ENCODE peak calls at places on chromosome 1, in six cellular contexts. One of them, this sample, is unnamed.

GRCh38 chr1:116951175-116951935 is 41.6 kb downstream of the PTGFRN start:
- DNase-seq in body of pancreas: no peak
- DNase-seq in ascending aorta: peak; percentile 78
- DNase-seq in CD8-positive, alpha-beta memory T cell: no peak
- DNase-seq in transverse colon: peak; percentile 47
- DNase-seq in mesendoderm: no peak
- DNase-seq in this sample: no peak

GRCh38 chr1:207838156-207839082 is 72.5 kb downstream of the CD34 start:
- DNase-seq in transverse colon: no peak
- DNase-seq in mesendoderm: no peak
- DNase-seq in ascending aorta: peak; percentile 69
- DNase-seq in body of pancreas: peak; percentile 73
- DNase-seq in CD8-positive, alpha-beta memory T cell: no peak
- DNase-seq in this sample: no peak

GRCh38 chr1:46256523-46256922 is 9.0 kb downstream of the RAD54L start:
- DNase-seq in body of pancreas: no peak
- DNase-seq in mesendoderm: no peak
- DNase-seq in transverse colon: no peak
- DNase-seq in CD8-positive, alpha-beta memory T cell: no peak
- DNase-seq in ascending aorta: no peak
- DNase-seq in this sample: no peak

GRCh38 chr1:46718340-46718726 is 581 bp downstream of the EFCAB14 start:
- DNase-seq in ascending aorta: no peak
- DNase-seq in CD8-positive, alpha-beta memory T cell: no peak
- DNase-seq in body of pancreas: no peak
- DNase-seq in mesendoderm: peak; percentile 33
- DNase-seq in transverse colon: no peak
- DNase-seq in this sample: no peak

GRCh38 chr1:177077734-177078489 is 86.6 kb downstream of the ASTN1 start:
- DNase-seq in transverse colon: no peak
- DNase-seq in mesendoderm: no peak
- DNase-seq in CD8-positive, alpha-beta memory T cell: no peak
- DNase-seq in ascending aorta: no peak
- DNase-seq in body of pancreas: no peak
- DNase-seq in this sample: no peak

GRCh38 chr1:109214695-109215623 is 1.2 kb downstream of the SARS1 start:
- DNase-seq in CD8-positive, alpha-beta memory T cell: peak; percentile 18
- DNase-seq in body of pancreas: peak; percentile 34
- DNase-seq in transverse colon: peak; percentile 59
- DNase-seq in ascending aorta: no peak
- DNase-seq in mesendoderm: peak; percentile 93
- DNase-seq in this sample: peak; percentile 66

GRCh38 chr1:156973464-156973863 is 53.0 kb downstream of the LRRC71 start:
- DNase-seq in CD8-positive, alpha-beta memory T cell: no peak
- DNase-seq in ascending aorta: no peak
- DNase-seq in body of pancreas: no peak
- DNase-seq in mesendoderm: no peak
- DNase-seq in transverse colon: no peak
- DNase-seq in this sample: no peak

GRCh38 chr1:2232916-2233438 is 4.9 kb downstream of the SKI start:
- DNase-seq in body of pancreas: no peak
- DNase-seq in ascending aorta: no peak
- DNase-seq in mesendoderm: no peak
- DNase-seq in transverse colon: no peak
- DNase-seq in CD8-positive, alpha-beta memory T cell: no peak
- DNase-seq in this sample: no peak

GRCh38 chr1:188669715-188670114 is 1807.9 kb downstream of the BRINP3 start:
- DNase-seq in ascending aorta: no peak
- DNase-seq in mesendoderm: no peak
- DNase-seq in body of pancreas: no peak
- DNase-seq in transverse colon: no peak
- DNase-seq in CD8-positive, alpha-beta memory T cell: no peak
- DNase-seq in this sample: no peak

GRCh38 chr1:24021403-24022266 is 41.5 kb upstream of the SRSF10 start:
- DNase-seq in transverse colon: peak; percentile 46
- DNase-seq in mesendoderm: no peak
- DNase-seq in ascending aorta: no peak
- DNase-seq in body of pancreas: peak; percentile 44
- DNase-seq in CD8-positive, alpha-beta memory T cell: no peak
- DNase-seq in this sample: no peak

GRCh38 chr1:201229771-201230635 is 39.4 kb downstream of the IGFN1 start:
- DNase-seq in CD8-positive, alpha-beta memory T cell: no peak
- DNase-seq in mesendoderm: peak; percentile 68
- DNase-seq in transverse colon: no peak
- DNase-seq in body of pancreas: no peak
- DNase-seq in ascending aorta: no peak
- DNase-seq in this sample: peak; percentile 51

GRCh38 chr1:150159550-150159949 is 9.8 kb downstream of the PLEKHO1 start:
- DNase-seq in transverse colon: peak; percentile 42
- DNase-seq in CD8-positive, alpha-beta memory T cell: no peak
- DNase-seq in ascending aorta: no peak
- DNase-seq in body of pancreas: no peak
- DNase-seq in mesendoderm: no peak
- DNase-seq in this sample: no peak

GRCh38 chr1:162077900-162078299 is 8.4 kb downstream of the NOS1AP start:
- DNase-seq in body of pancreas: no peak
- DNase-seq in mesendoderm: no peak
- DNase-seq in CD8-positive, alpha-beta memory T cell: no peak
- DNase-seq in ascending aorta: no peak
- DNase-seq in transverse colon: no peak
- DNase-seq in this sample: no peak

GRCh38 chr1:21334214-21335087 is 44.2 kb upstream of the ECE1 start:
- DNase-seq in CD8-positive, alpha-beta memory T cell: peak; percentile 78
- DNase-seq in ascending aorta: peak; percentile 94
- DNase-seq in transverse colon: peak; percentile 83
- DNase-seq in body of pancreas: peak; percentile 65
- DNase-seq in mesendoderm: peak; percentile 84
- DNase-seq in this sample: peak; percentile 90

GRCh38 chr1:31423418-31423947 is 10.5 kb downstream of the SERINC2 start:
- DNase-seq in body of pancreas: no peak
- DNase-seq in CD8-positive, alpha-beta memory T cell: no peak
- DNase-seq in ascending aorta: no peak
- DNase-seq in mesendoderm: no peak
- DNase-seq in transverse colon: peak; percentile 40
- DNase-seq in this sample: no peak
- H3K4me3 ChIP-seq in body of pancreas: no peak overlapping the region
- H3K4me3 ChIP-seq in CD8-positive, alpha-beta memory T cell: no peak overlapping the region
- H3K4me3 ChIP-seq in ascending aorta: no peak overlapping the region
- H3K4me3 ChIP-seq in mesendoderm: no peak overlapping the region
- H3K4me3 ChIP-seq in transverse colon: no peak overlapping the region
- H3K4me3 ChIP-seq in this sample: no peak overlapping the region

GRCh38 chr1:209655832-209656231 is 3.6 kb upstream of the LAMB3 start:
- DNase-seq in transverse colon: peak; percentile 46
- DNase-seq in ascending aorta: no peak
- DNase-seq in CD8-positive, alpha-beta memory T cell: no peak
- DNase-seq in mesendoderm: no peak
- DNase-seq in body of pancreas: peak; percentile 47
- DNase-seq in this sample: no peak

GRCh38 chr1:209657918-209658317 is 5.7 kb upstream of the LAMB3 start:
- DNase-seq in ascending aorta: no peak
- DNase-seq in mesendoderm: no peak
- DNase-seq in CD8-positive, alpha-beta memory T cell: no peak
- DNase-seq in body of pancreas: no peak
- DNase-seq in transverse colon: no peak
- DNase-seq in this sample: no peak

GRCh38 chr1:209659909-209660308 is 7.7 kb upstream of the LAMB3 start:
- DNase-seq in body of pancreas: no peak
- DNase-seq in transverse colon: no peak
- DNase-seq in mesendoderm: no peak
- DNase-seq in ascending aorta: no peak
- DNase-seq in CD8-positive, alpha-beta memory T cell: no peak
- DNase-seq in this sample: no peak

GRCh38 chr1:209655412-209655811 is 3.2 kb upstream of the LAMB3 start:
- DNase-seq in body of pancreas: no peak
- DNase-seq in CD8-positive, alpha-beta memory T cell: no peak
- DNase-seq in ascending aorta: no peak
- DNase-seq in transverse colon: no peak
- DNase-seq in mesendoderm: no peak
- DNase-seq in this sample: no peak

GRCh38 chr1:209657140-209657879 is 5.1 kb upstream of the LAMB3 start:
- DNase-seq in mesendoderm: no peak
- DNase-seq in transverse colon: no peak
- DNase-seq in ascending aorta: no peak
- DNase-seq in body of pancreas: no peak
- DNase-seq in CD8-positive, alpha-beta memory T cell: no peak
- DNase-seq in this sample: no peak
- H3K27me3 ChIP-seq in mesendoderm: no peaks in the 10 kb centered on the region
- H3K27me3 ChIP-seq in transverse colon: no peaks in the 10 kb centered on the region
- H3K27me3 ChIP-seq in ascending aorta: no peaks in the 10 kb centered on the region
- H3K27me3 ChIP-seq in body of pancreas: no peaks in the 10 kb centered on the region
- H3K27me3 ChIP-seq in CD8-positive, alpha-beta memory T cell: no peaks in the 10 kb centered on the region
- H3K27me3 ChIP-seq in this sample: no peaks in the 10 kb centered on the region

DNA sequence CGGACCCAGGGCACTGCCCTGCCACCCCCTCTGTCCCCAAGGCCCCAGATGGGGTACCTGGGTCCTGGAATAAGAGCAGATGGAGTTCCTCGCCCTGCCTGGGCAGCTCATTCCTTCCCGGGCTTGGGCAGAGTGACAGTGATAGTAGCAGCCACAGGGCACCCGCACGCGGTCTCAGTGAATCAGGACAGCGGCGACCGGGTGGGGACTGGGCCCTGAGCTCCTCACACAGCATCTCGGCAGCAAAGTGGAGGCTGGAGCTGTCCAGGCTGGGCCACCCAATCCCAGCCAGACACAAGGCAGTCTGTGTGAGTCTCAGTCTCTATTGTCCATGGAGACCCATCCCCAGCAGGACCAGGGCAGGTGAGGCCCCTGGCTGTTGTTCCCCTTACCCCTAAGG is 37.4 kb upstream of the CCDC27 start:
- DNase-seq in CD8-positive, alpha-beta memory T cell: no peak
- DNase-seq in transverse colon: no peak
- DNase-seq in ascending aorta: no peak
- DNase-seq in mesendoderm: no peak
- DNase-seq in body of pancreas: no peak
- DNase-seq in this sample: no peak
- H3K36me3 ChIP-seq in CD8-positive, alpha-beta memory T cell: no peaks in the 10 kb centered on the region
- H3K36me3 ChIP-seq in transverse colon: no peaks in the 10 kb centered on the region
- H3K36me3 ChIP-seq in ascending aorta: no peaks in the 10 kb centered on the region
- H3K36me3 ChIP-seq in mesendoderm: no peaks in the 10 kb centered on the region
- H3K36me3 ChIP-seq in body of pancreas: no peaks in the 10 kb centered on the region
- H3K36me3 ChIP-seq in this sample: no peaks in the 10 kb centered on the region

DNA sequence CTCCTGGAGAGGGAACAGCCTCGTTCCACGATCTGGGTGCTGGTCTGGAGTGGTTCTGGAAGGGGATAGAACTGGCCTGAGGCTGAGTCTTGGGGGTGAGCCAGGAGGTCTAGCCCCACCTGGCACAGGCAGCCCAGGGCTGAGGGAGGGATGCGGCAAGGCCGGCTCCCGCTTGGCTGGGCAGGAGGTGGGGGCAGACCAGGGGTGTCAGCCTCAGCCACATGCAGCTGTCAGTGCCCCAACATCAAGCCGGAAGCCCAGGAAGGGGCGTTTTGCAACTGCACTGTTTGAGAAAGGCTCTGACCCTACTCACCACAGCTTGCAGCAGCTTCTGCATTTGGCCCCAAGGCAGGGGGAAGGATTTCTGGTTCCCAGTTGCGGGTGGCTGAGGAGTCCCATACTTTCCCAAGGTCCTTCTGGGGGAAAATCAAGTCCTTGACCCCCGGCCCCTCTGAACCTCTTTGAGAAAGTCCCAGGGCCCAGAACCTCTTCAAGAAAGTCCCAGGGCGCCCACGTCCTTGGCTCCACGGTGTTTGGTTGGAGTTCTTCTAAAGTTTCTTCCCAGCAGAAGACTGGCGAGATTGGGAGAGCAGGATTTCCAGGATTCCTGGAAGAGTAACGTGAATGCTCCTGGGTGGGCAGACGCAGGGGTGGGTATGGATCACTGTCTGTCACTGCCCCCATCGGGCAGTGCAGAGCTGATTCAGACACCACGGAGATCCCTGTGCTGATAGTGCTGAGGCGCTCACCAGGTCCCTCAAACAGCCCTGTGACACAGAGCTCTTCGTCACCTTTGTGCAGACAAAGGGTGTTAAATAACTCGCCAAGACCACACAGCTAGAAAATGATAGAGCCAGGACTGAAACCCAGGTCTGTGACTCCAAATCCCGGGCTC is 2.2 kb downstream of the EFHD2 start:
- DNase-seq in mesendoderm: peak; percentile 90
- DNase-seq in transverse colon: peak; percentile 66
- DNase-seq in CD8-positive, alpha-beta memory T cell: no peak
- DNase-seq in ascending aorta: peak; percentile 77
- DNase-seq in body of pancreas: no peak
- DNase-seq in this sample: peak; percentile 60
- H3K4me3 ChIP-seq in mesendoderm: no peak overlapping the region
- H3K4me3 ChIP-seq in transverse colon: peak overlapping the region; percentile 96
- H3K4me3 ChIP-seq in CD8-positive, alpha-beta memory T cell: peak overlapping the region; percentile 80
- H3K4me3 ChIP-seq in ascending aorta: peak overlapping the region; percentile 96
- H3K4me3 ChIP-seq in body of pancreas: no peak overlapping the region
- H3K4me3 ChIP-seq in this sample: no peak overlapping the region

This sample was measured in H7.